ENCODE peak calls at places on chromosome 3, in eight cellular contexts. X is Panc1, W is H1, F is HCT116, Z is stomach, A is GM23338, C is endothelial cell of umbilical vein, L is GM12878. M is an unnamed sample. For H3K4me1, the result is how much of the 10 kb centered on the place peaks cover.

GRCh38 chr3:5023777-5024346 is 44.6 kb downstream of the BHLHE40 start:
- DNase-seq in X (no peak), W (no peak), F (no peak), Z (no peak), A (no peak), C (no peak), L (no peak), M (no peak)

GRCh38 chr3:37862219-37862711 is 585 bp downstream of the CTDSPL start:
- DNase-seq in X (no peak), W (no peak), F (no peak), Z (peak), A (peak), C (no peak), L (no peak), M (no peak)

GRCh38 chr3:24457719-24458118 is 36.9 kb downstream of the THRB start:
- DNase-seq in X (no peak), W (no peak), F (no peak), Z (no peak), A (no peak), C (no peak), L (no peak), M (no peak)

GRCh38 chr3:49654955-49655556 is 19.1 kb upstream of the APEH start:
- DNase-seq in X (no peak), W (no peak), F (no peak), Z (peak), A (no peak), C (no peak), L (no peak), M (no peak)

GRCh38 chr3:46670000-46670890 is 23.2 kb downstream of the ALS2CL start:
- DNase-seq in X (no peak), W (no peak), F (no peak), Z (peak), A (no peak), C (no peak), L (no peak), M (peak)

GRCh38 chr3:125302932-125303331 is 72.2 kb downstream of the ZNF148 start:
- DNase-seq in X (no peak), W (no peak), F (no peak), Z (no peak), A (no peak), C (no peak), L (no peak), M (no peak)

GRCh38 chr3:27507515-27508266 is 23.5 kb upstream of the SLC4A7 start:
- DNase-seq in X (no peak), W (no peak), F (no peak), Z (peak), A (no peak), C (peak), L (no peak), M (no peak)

GRCh38 chr3:102102394-102102793 is 253.1 kb downstream of the NFKBIZ start:
- DNase-seq in X (no peak), W (no peak), F (no peak), Z (no peak), A (no peak), C (no peak), L (no peak), M (no peak)

GRCh38 chr3:122497425-122497824 is 17.3 kb downstream of the KPNA1 start:
- DNase-seq in X (peak), W (no peak), F (peak), Z (no peak), A (no peak), C (no peak), L (peak), M (no peak)

GRCh38 chr3:146308682-146309081 is 57.8 kb upstream of the PLSCR4 start:
- DNase-seq in X (no peak), W (no peak), F (no peak), Z (no peak), A (no peak), C (peak), L (no peak), M (no peak)

DNA sequence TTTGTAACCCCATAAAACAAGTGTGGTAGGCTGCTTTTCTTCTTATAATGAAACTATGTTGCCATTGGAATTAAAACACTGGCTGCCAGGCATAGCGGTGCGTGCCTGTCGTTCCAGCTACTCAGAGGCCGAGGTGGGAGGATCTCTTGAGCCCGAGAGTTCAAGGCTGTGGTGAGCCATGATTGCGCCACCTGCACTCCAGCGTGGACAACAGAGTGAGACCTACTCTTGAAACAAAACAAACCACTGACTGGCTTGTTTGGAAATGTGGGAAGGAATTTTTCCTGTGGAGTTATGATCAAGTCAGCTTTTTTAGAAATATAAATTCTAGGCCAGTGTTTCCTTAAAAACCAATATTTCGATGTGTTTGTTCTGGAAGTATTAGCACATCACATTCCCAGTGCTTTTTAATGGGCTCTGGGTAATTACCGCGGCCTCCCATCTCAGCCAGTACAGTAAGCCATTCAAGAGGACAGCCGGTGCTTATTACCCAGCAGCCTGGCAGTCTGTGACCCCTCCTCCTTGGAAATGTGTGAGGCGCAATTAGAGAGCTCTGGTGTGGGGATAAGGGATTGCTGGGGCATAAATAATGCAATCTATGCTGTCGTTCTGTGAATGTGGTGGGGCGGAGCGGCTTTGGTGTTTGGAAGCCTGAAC is 58.3 kb upstream of the TRAK1 start:
- DNase-seq in X (no peak), W (no peak), F (no peak), Z (peak), A (no peak), C (peak), L (no peak), M (peak)
- H3K4me1 ChIP-seq in X (half or more), W (under half), F (under half), Z (under half), A (under half), C (under half), L (under half), M (half or more)

GRCh38 chr3:66642484-66642883 is 141.7 kb upstream of the LRIG1 start:
- DNase-seq in X (no peak), W (no peak), F (no peak), Z (no peak), A (no peak), C (no peak), L (no peak), M (no peak)

GRCh38 chr3:66638717-66639116 is 137.9 kb upstream of the LRIG1 start:
- DNase-seq in X (no peak), W (peak), F (peak), Z (no peak), A (peak), C (no peak), L (no peak), M (no peak)

GRCh38 chr3:66644549-66644948 is 143.7 kb upstream of the LRIG1 start:
- DNase-seq in X (no peak), W (no peak), F (no peak), Z (no peak), A (no peak), C (no peak), L (no peak), M (no peak)

GRCh38 chr3:66639794-66640356 is 139.1 kb upstream of the LRIG1 start:
- DNase-seq in X (no peak), W (no peak), F (no peak), Z (no peak), A (no peak), C (no peak), L (no peak), M (no peak)

GRCh38 chr3:66642015-66642414 is 141.2 kb upstream of the LRIG1 start:
- DNase-seq in X (no peak), W (no peak), F (no peak), Z (no peak), A (no peak), C (no peak), L (no peak), M (no peak)
- TF ChIP-seq POLR2AphosphoS5 in X (no peak), W (no peak), F (no peak), Z (no peak), A (no peak), C (no peak), L (no peak), M (no peak)

DNA sequence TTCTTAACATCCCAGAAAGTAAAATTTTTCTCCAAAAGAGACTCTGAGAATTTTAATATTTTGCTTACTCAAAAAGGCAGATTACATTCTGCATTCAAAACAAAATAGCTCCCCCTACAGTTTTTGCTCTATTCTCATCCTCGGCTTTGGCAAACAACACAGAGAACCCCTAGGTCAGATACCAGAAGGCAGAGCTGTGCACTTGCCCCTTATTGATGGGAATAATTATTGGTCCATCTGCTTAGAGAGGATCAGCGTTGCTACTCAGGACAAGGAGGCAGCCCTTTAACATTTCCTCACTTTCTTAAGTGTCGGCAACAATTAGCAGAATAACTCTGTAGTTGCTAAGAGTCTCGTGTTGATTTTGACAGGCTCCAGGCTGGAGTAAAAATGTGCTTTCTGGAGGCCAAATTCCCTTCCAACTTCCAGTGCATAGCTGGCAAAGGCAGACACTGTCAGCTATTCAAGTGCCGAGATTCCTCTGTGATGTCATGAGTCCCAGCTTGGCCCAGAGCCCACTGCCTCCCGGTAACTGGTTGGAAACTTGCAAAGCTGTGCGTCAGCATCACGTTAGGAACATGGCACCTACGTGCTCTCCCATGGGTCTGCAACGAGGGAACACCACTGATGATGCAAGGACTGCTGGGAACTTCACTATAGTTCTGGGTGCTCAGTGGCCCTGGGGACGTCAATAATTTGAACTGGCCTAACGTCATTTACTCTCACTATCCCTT is 482.7 kb upstream of the ADAMTS9 start:
- DNase-seq in X (no peak), W (no peak), F (no peak), Z (peak), A (peak), C (peak), L (no peak), M (peak)
- TF ChIP-seq CTCF in X (peak), W (no peak), F (peak), Z (peak), A (peak), C (peak), L (no peak), M (no peak)

GRCh38 chr3:69087030-69087791 is 2.5 kb downstream of the ARL6IP5 start:
- DNase-seq in X (no peak), W (no peak), F (no peak), Z (no peak), A (no peak), C (no peak), L (no peak), M (no peak)

GRCh38 chr3:69088033-69088432 is 3.3 kb downstream of the ARL6IP5 start:
- DNase-seq in X (no peak), W (no peak), F (no peak), Z (no peak), A (no peak), C (peak), L (no peak), M (no peak)

GRCh38 chr3:69092030-69092513 is 7.3 kb downstream of the ARL6IP5 start:
- DNase-seq in X (no peak), W (no peak), F (no peak), Z (no peak), A (no peak), C (peak), L (no peak), M (no peak)

GRCh38 chr3:69091389-69092029 is 6.8 kb downstream of the ARL6IP5 start:
- DNase-seq in X (no peak), W (no peak), F (no peak), Z (no peak), A (no peak), C (no peak), L (no peak), M (no peak)

DNA sequence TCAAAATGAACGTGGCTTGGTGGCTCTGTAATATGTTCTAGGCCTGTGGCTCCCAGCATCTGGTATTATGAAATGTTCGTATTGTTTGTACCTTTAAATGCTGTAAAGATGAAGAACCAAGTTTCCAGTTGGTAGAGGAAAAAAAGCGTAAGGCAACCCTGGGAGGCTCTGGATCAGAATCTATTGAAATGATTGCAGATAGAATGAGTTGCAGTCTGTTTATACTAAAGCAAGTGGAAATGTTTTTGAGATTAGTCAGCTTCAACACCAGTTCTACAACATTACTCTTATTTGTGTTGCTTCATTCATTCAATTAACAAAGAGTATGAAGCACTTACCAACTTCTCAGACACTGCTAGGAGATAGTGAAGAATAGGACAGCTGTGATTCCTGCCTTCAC is 5.3 kb downstream of the ARL6IP5 start:
- DNase-seq in X (no peak), W (no peak), F (no peak), Z (no peak), A (no peak), C (peak), L (no peak), M (no peak)
- H3K4me1 ChIP-seq in X (under half), W (under half), F (under half), Z (half or more), A (under half), C (half or more), L (under half), M (half or more)

M was measured in suprapubic skin.